ENCODE peak calls at places on chromosome 22, in four cellular contexts. V is H9, E is trophoblast cell, N is mesendoderm. F is an unnamed sample.

GRCh38 chr22:35984183-35984710 is 44.4 kb downstream of the RBFOX2 start:
- DNase-seq in E (no peak), V (no peak), N (no peak), F (no peak)

GRCh38 chr22:50250555-50251471 is at the start of gene HDAC10:
- DNase-seq in N (peak; percentile 90), E (peak; percentile 74), V (peak; percentile 86), F (peak; percentile 92)

GRCh38 chr22:35352214-35353111 is 28.4 kb upstream of the HMOX1 start:
- DNase-seq in N (peak; percentile 68), V (peak; percentile 74), E (peak; percentile 62), F (no peak)

GRCh38 chr22:50705219-50705691 is 32.6 kb downstream of the SHANK3 start:
- DNase-seq in V (peak; percentile 91), E (peak; percentile 64), N (peak; percentile 95), F (peak; percentile 87)

GRCh38 chr22:50009251-50009650 is 3.3 kb downstream of the IL17REL start:
- DNase-seq in V (no peak), N (no peak), E (no peak), F (no peak)

GRCh38 chr22:19168088-19168890 is 10.2 kb downstream of the SLC25A1 start:
- DNase-seq in E (no peak), N (no peak), V (peak; percentile 42), F (no peak)

GRCh38 chr22:28141614-28142013 is 222.6 kb upstream of the PITPNB start:
- DNase-seq in E (no peak), N (no peak), V (no peak), F (no peak)

GRCh38 chr22:47398491-47398890 is 636.0 kb downstream of the TBC1D22A start:
- DNase-seq in N (no peak), E (no peak), V (no peak), F (no peak)

GRCh38 chr22:32951081-32951806 is 106.9 kb downstream of the SYN3 start:
- DNase-seq in N (peak; percentile 30), V (peak; percentile 37), E (no peak), F (peak; percentile 15)

GRCh38 chr22:30212363-30212995 is 34.1 kb downstream of the LIF start:
- DNase-seq in V (no peak), E (peak; percentile 46), N (peak; percentile 67), F (no peak)

GRCh38 chr22:46053563-46054090 is 76.7 kb upstream of the WNT7B start:
- DNase-seq in V (no peak), N (no peak), E (no peak), F (no peak)

GRCh38 chr22:17578129-17578754 is 14.9 kb downstream of the SLC25A18 start:
- DNase-seq in V (no peak), E (no peak), N (no peak), F (no peak)

GRCh38 chr22:49776891-49777290 is 50.8 kb downstream of the BRD1 start:
- DNase-seq in V (no peak), E (no peak), N (no peak), F (no peak)

GRCh38 chr22:32940736-32941135 is 117.4 kb downstream of the SYN3 start:
- DNase-seq in E (no peak), V (no peak), N (no peak), F (no peak)

GRCh38 chr22:49666146-49666809 is 161.4 kb downstream of the BRD1 start:
- DNase-seq in V (peak; percentile 18), N (no peak), E (no peak), F (peak; percentile 30)

GRCh38 chr22:32788884-32789624 is 12.5 kb upstream of the TIMP3 start:
- DNase-seq in V (no peak), E (peak; percentile 51), N (peak; percentile 37), F (no peak)

GRCh38 chr22:36367066-36367465 is 20.7 kb downstream of the MYH9 start:
- DNase-seq in N (no peak), V (no peak), E (no peak), F (no peak)

GRCh38 chr22:17283423-17283822 is 64.2 kb upstream of the ADA2 start:
- DNase-seq in V (no peak), N (peak; percentile 69), E (no peak), F (no peak)

GRCh38 chr22:46918197-46918596 is 155.7 kb downstream of the TBC1D22A start:
- DNase-seq in V (no peak), N (no peak), E (no peak), F (no peak)

GRCh38 chr22:31637375-31637937 is 24.6 kb downstream of the PISD start:
- DNase-seq in N (no peak), E (no peak), V (no peak), F (no peak)

GRCh38 chr22:27170491-27170890 is 513.1 kb downstream of the MIAT start:
- DNase-seq in E (no peak), V (no peak), N (no peak), F (no peak)

GRCh38 chr22:50621948-50622722 is 5.8 kb downstream of the ARSA start:
- DNase-seq in V (peak; percentile 36), N (no peak), E (no peak), F (no peak)

GRCh38 chr22:27880778-27881394 is 38.2 kb downstream of the PITPNB start:
- DNase-seq in V (no peak), N (peak; percentile 75), E (peak; percentile 33), F (no peak)

GRCh38 chr22:48886604-48887393 is 940.9 kb downstream of the BRD1 start:
- DNase-seq in V (peak; percentile 15), E (no peak), N (no peak), F (no peak)

GRCh38 chr22:49549851-49550430 is 277.7 kb downstream of the BRD1 start:
- DNase-seq in N (no peak), V (no peak), E (no peak), F (no peak)

DNA sequence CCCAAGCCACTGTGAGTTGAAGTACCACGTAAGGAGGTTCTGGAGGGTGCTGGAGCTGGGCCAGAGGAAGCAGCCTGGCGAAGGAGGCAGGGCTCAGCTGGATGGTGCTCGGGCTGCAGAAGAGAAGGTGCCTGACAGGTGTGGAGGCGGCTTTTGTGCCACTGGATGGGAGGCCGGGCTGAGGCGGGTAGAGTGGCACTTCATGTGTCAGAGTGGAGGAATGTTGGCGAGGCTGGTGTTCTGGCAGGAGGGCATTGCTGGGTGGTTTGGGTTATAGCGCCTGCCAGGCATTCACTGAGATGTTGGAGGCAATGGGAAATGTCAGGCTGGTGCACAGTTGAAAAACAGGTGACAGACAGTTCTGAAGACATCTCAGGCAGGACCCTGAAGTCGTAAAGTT is 24.2 kb downstream of the UBE2L3 start:
- DNase-seq in N (no peak), V (no peak), E (no peak), F (no peak)
- H3K79me2 ChIP-seq in N (peaks cover 87% of the 10 kb centered on the region), V (peaks cover 45% of the 10 kb centered on the region), E (peaks cover 21% of the 10 kb centered on the region), F (peaks cover 3% of the 10 kb centered on the region)

GRCh38 chr22:39743955-39744752 is 149.4 kb downstream of the ENTHD1 start:
- DNase-seq in E (no peak), N (no peak), V (no peak), F (no peak)
- H3K23ac ChIP-seq in E (no peak overlapping the region), N (no peak overlapping the region), V (no peak overlapping the region), F (no peak overlapping the region)

DNA sequence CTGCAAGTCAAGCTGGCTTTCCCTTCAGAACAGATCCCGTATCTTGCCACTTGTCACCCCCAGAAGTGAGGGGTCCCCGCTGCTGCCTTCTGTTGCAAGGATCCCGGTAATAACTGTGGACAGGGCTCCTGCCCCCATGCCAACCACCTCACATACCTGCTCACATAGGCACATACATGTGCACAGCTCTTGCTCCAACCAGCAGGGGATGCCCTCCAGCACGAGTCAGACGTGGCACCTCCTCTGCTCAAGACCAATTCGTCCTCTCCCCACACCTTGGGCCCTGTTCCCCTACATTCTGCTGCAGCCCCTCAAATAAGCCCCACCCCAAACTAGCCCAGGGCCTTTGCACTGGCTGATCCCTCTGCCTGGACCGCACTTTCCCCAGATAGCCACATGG is 163.3 kb downstream of the CRYBB2 start:
- DNase-seq in N (no peak), E (no peak), V (no peak), F (no peak)
- H3K79me2 ChIP-seq in N (peaks cover 3% of the 10 kb centered on the region), E (peaks cover 1% of the 10 kb centered on the region), V (no peaks in the 10 kb centered on the region), F (no peaks in the 10 kb centered on the region)

DNA sequence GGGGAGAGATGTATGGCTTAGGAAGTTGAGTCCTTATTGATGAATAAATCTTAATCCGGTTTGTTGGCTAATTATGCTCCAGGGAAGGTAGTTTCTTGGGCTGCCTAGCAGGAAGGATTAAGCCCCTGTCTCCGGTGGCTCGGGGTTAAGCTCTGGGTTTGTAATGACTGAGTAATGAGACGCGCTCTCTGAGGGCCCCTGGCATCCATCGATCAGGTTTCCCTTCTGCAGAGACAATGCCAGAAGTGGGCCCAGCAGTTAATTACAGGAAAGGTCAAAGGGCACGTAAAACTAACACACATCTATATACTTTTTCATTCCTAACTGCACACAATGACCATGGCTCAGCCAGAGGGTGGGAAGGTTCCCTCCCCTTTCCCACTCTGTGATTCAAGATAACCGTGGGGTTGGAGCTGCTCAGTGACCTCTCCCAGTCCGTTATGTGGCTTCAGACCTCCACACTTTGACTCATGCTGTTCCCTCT is 16.8 kb downstream of the SCUBE1 start:
- DNase-seq in E (no peak), N (no peak), V (no peak), F (no peak)
- H3K23ac ChIP-seq in E (no peak overlapping the region), N (no peak overlapping the region), V (no peak overlapping the region), F (no peak overlapping the region)

DNA sequence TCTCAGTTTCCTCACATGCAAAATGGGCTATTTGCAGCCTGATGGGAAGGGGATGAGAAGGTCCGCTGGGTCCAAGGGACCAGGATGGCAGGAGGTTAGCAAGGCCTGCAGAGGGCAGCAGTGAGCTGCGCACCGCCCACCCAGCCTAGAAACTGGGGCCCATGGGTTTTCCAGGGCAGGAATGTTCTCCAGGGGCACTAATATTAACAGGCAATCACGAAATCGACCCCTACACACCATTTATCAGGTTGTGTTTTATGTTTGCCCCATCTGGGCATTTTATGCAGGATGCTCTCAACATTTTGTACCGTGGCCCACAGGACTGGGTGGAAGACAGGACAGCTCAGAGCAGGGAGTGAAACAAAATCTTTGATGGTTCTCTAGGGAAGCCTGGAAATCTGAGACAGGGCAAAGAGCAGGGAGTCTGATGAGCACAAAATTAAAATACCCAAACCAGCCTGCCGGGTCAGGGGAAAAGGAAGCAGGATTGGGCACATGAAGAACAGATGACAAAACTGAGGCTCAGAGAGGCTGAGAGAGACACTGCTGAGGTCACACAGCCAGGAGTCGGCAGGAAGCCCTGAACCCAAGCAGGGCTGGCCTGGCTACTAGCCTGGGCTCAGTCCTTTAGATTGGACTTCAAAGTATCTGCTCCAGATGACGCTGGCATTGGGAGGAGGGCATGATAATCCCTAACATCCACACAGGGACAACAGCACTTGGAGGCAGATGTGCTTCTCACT is 1.6 kb upstream of the BCR start:
- DNase-seq in N (peak; percentile 70), V (peak; percentile 79), E (peak; percentile 65), F (peak; percentile 39)
- H3K79me2 ChIP-seq in N (peaks cover 25% of the 10 kb centered on the region), V (peaks cover 20% of the 10 kb centered on the region), E (peaks cover 23% of the 10 kb centered on the region), F (peaks cover 28% of the 10 kb centered on the region)

GRCh38 chr22:38080847-38081635 is 2.9 kb downstream of the SLC16A8 start:
- DNase-seq in N (peak; percentile 53), V (peak; percentile 76), E (no peak), F (no peak)
- H3K23ac ChIP-seq in N (no peak overlapping the region), V (no peak overlapping the region), E (no peak overlapping the region), F (no peak overlapping the region)

GRCh38 chr22:42906605-42907338 is 49.7 kb upstream of the ARFGAP3 start:
- DNase-seq in V (no peak), E (no peak), N (no peak), F (no peak)

GRCh38 chr22:42909363-42910058 is 52.4 kb upstream of the ARFGAP3 start:
- DNase-seq in E (no peak), V (no peak), N (no peak), F (no peak)

GRCh38 chr22:42905702-42906183 is 48.7 kb upstream of the ARFGAP3 start:
- DNase-seq in E (no peak), N (no peak), V (no peak), F (no peak)

GRCh38 chr22:42908082-42908746 is 51.1 kb upstream of the ARFGAP3 start:
- DNase-seq in V (no peak), N (no peak), E (no peak), F (no peak)

GRCh38 chr22:42907404-42908081 is 50.5 kb upstream of the ARFGAP3 start:
- DNase-seq in N (no peak), V (no peak), E (no peak), F (no peak)
- H3K79me2 ChIP-seq in N (peaks cover 9% of the 10 kb centered on the region), V (peaks cover 2% of the 10 kb centered on the region), E (no peaks in the 10 kb centered on the region), F (peaks cover 13% of the 10 kb centered on the region)